ENCODE peak calls at places on chromosomes 13 and 19, in four cellular contexts. G is thoracic aorta, S is transverse colon, D is IMR-90. B is an unnamed sample.

GRCh38 chr13:24997367-24997967 is 98.5 kb upstream of the PABPC3 start:
- DNase-seq in D (peak), G (no peak), S (no peak), B (no peak)

GRCh38 chr19:55098716-55099556 is 18.5 kb downstream of the PPP1R12C start:
- DNase-seq in S (no peak), G (no peak), D (no peak), B (no peak)

GRCh38 chr19:7801020-7801570 is 28.9 kb upstream of the EVI5L start:
- DNase-seq in D (no peak), G (no peak), S (no peak), B (no peak)

GRCh38 chr19:31510635-31511034 is 161.4 kb upstream of the TSHZ3 start:
- DNase-seq in S (no peak), G (no peak), D (no peak), B (no peak)

GRCh38 chr19:48330012-48330681 is 4.8 kb downstream of the EMP3 start:
- DNase-seq in D (no peak), S (peak), G (no peak), B (no peak)

GRCh38 chr13:76019421-76020044 is 383.4 kb downstream of the LMO7 start:
- DNase-seq in G (no peak), D (no peak), S (no peak), B (no peak)

GRCh38 chr19:50008532-50008931 is 16.6 kb downstream of the VRK3 start:
- DNase-seq in S (no peak), D (no peak), G (no peak), B (no peak)

GRCh38 chr13:41465215-41465907 is 8.0 kb downstream of the RGCC start:
- DNase-seq in G (no peak), S (peak), D (peak), B (peak)

GRCh38 chr19:43664008-43664407 is 6.0 kb downstream of the PLAUR start:
- DNase-seq in S (no peak), G (no peak), D (no peak), B (no peak)

GRCh38 chr13:21673592-21674270 is 2.9 kb downstream of the FGF9 start:
- DNase-seq in D (peak), G (no peak), S (peak), B (no peak)

GRCh38 chr13:103351035-103351828 is 285.0 kb upstream of the SLC10A2 start:
- DNase-seq in D (no peak), S (peak), G (no peak), B (no peak)

GRCh38 chr13:44147222-44147621 is 226.4 kb upstream of the SERP2 start:
- DNase-seq in D (no peak), S (no peak), G (no peak), B (no peak)

GRCh38 chr13:44147648-44148047 is 226.0 kb upstream of the SERP2 start:
- DNase-seq in S (no peak), G (no peak), D (no peak), B (no peak)

GRCh38 chr13:44146162-44146561 is 227.5 kb upstream of the SERP2 start:
- DNase-seq in S (no peak), D (no peak), G (no peak), B (no peak)

GRCh38 chr13:44149821-44150220 is 223.8 kb upstream of the SERP2 start:
- DNase-seq in S (no peak), G (no peak), D (no peak), B (no peak)

DNA sequence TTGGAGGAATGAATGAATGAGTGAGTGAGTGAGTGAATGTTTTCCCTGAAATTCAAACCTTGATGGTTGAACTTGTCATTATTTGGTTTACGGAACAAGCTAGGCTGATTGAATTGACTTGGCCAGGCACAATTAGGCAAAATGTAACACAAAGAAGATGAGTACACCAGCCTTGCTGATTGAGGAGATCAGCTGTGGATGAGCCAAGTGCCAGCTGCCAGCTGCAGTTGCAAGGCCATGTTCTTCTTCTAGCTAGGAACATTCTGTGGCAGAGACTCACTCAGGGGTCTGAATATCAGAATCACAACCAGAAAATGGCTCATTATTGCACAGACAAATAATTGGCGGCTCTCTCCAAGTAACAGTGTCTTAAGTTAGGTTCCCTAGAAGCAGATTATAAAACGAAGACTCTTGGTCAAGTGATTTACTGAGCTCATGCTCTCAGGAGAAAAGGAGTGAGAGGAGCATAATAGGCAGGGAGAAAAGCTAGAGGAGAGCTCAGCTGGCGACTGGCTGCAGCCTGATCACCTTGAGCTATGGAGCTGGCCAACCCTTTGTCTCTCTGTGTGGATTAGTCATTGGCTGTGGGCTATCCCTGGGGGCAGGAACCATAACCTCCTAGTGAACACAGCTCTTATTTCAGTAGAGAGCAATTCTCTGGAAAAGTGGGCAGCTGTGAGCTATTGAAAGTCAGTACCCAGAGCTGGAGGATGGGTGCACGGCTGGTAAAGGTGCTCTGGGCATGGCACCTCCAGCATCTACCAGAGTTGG is 225.3 kb upstream of the SERP2 start:
- DNase-seq in D (peak), S (no peak), G (no peak), B (no peak)
- H3K4me3 ChIP-seq in D (no peak), S (no peak), G (no peak), B (no peak)

GRCh38 chr19:42494321-42494720 is 34.0 kb downstream of the CEACAM1 start:
- DNase-seq in G (no peak), D (no peak), S (no peak), B (no peak)
- H3K4me3 ChIP-seq in G (no peak), D (no peak), S (no peak), B (no peak)

GRCh38 chr13:110027470-110028240 is 241.3 kb upstream of the IRS2 start:
- DNase-seq in D (no peak), S (no peak), G (no peak), B (no peak)
- H3K4me3 ChIP-seq in D (no peak), S (no peak), G (no peak), B (no peak)

DNA sequence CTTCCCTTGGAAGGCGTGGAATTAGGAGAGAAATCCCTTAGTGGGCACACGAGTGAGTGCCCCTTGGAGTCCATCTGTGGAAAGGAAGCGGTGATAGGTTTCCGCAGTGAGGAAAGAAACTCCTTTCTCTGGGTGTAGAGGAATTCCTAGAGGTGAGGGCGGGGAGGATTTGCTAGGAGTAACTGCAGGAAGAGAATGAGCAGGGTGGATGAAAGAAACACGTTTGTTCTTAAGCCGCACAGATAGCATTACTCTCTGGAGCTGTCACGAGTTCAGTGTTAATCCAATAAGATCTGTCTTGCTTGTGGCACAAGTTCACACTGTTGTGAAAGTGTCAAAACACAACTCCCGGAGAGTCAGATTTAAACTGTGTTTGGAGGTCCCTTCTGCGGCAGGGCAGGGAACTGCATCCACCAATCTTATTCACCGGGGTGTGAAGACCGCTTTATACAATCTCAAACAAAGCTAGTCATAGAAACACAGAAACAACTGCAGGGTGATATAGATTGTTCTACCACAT is 1.2 kb downstream of the KL start:
- DNase-seq in S (peak), G (no peak), D (peak), B (no peak)
- H3K4me3 ChIP-seq in S (no peak), G (peak), D (no peak), B (no peak)

GRCh38 chr19:10424011-10424637 is 3.8 kb downstream of the PDE4A start:
- DNase-seq in S (peak), D (peak), G (no peak), B (no peak)
- H3K4me3 ChIP-seq in S (peak), D (peak), G (peak), B (peak)

GRCh38 chr19:35459414-35460082 is 11.5 kb downstream of the FFAR2 start:
- DNase-seq in G (no peak), D (no peak), S (peak), B (no peak)
- H3K4me3 ChIP-seq in G (no peak), D (no peak), S (no peak), B (no peak)

GRCh38 chr13:110363009-110363408 is 55.9 kb downstream of the COL4A2 start:
- DNase-seq in S (no peak), G (no peak), D (no peak), B (no peak)
- H3K4me3 ChIP-seq in S (no peak), G (no peak), D (no peak), B (no peak)